ENCODE peak calls at places on chromosome 2, in seven cellular contexts. R, L, H, O, S, M and F are unnamed samples.

GRCh38 chr2:28161466-28161865 is 231.2 kb upstream of the FOSL2 start:
- DNase-seq in R (peak), L (no peak), H (no peak), O (peak), S (no peak), M (no peak), F (peak)

GRCh38 chr2:241179894-241180293 is 8.6 kb upstream of the ANO7 start:
- DNase-seq in R (peak), L (no peak), H (no peak), O (no peak), S (no peak), M (no peak), F (no peak)

GRCh38 chr2:42906115-42906556 is 113.8 kb upstream of the HAAO start:
- DNase-seq in R (no peak), L (no peak), H (no peak), O (no peak), S (no peak), M (no peak), F (no peak)

GRCh38 chr2:204504594-204504993 is 40.7 kb upstream of the PARD3B start:
- DNase-seq in R (no peak), L (no peak), H (no peak), O (no peak), S (no peak), M (no peak), F (no peak)

GRCh38 chr2:207042841-207043240 is 103.5 kb downstream of the CPO start:
- DNase-seq in R (no peak), L (no peak), H (no peak), O (no peak), S (no peak), M (no peak), F (no peak)

GRCh38 chr2:96808176-96808837 is 7.8 kb upstream of the CNNM3 start:
- DNase-seq in R (no peak), L (no peak), H (no peak), O (no peak), S (no peak), M (no peak), F (no peak)

GRCh38 chr2:88099798-88100488 is 27.9 kb downstream of the FABP1 start:
- DNase-seq in R (peak), L (peak), H (no peak), O (peak), S (no peak), M (peak), F (no peak)

GRCh38 chr2:168920504-168921157 is 19.5 kb downstream of the G6PC2 start:
- DNase-seq in R (peak), L (peak), H (peak), O (peak), S (no peak), M (peak), F (no peak)

GRCh38 chr2:155633887-155634570 is 698.5 kb downstream of the NR4A2 start:
- DNase-seq in R (no peak), L (no peak), H (peak), O (no peak), S (no peak), M (peak), F (no peak)

GRCh38 chr2:232328038-232328435 is 50.5 kb upstream of the ALPP start:
- DNase-seq in R (no peak), L (no peak), H (no peak), O (no peak), S (no peak), M (no peak), F (no peak)

GRCh38 chr2:10438688-10439087 is 9.4 kb downstream of the ODC1 start:
- DNase-seq in R (no peak), L (no peak), H (no peak), O (no peak), S (no peak), M (no peak), F (no peak)

GRCh38 chr2:74778381-74779371 is 55.3 kb upstream of the HK2 start:
- DNase-seq in R (no peak), L (no peak), H (no peak), O (no peak), S (peak), M (no peak), F (no peak)

GRCh38 chr2:91839904-91840868 is 3031.0 kb upstream of the TEKT4 start:
- DNase-seq in R (no peak), L (no peak), H (no peak), O (no peak), S (no peak), M (no peak), F (no peak)

GRCh38 chr2:38602136-38602731 is 494 bp downstream of the HNRNPLL start:
- DNase-seq in R (no peak), L (no peak), H (no peak), O (no peak), S (peak), M (no peak), F (no peak)

GRCh38 chr2:3585239-3586109 is 9.4 kb upstream of the COLEC11 start:
- DNase-seq in R (peak), L (no peak), H (no peak), O (no peak), S (peak), M (no peak), F (peak)

GRCh38 chr2:206260427-206261012 is 13.9 kb upstream of the ZDBF2 start:
- DNase-seq in R (peak), L (no peak), H (no peak), O (peak), S (no peak), M (peak), F (no peak)

GRCh38 chr2:138423745-138424144 is 77.8 kb upstream of the SPOPL start:
- DNase-seq in R (no peak), L (no peak), H (no peak), O (no peak), S (no peak), M (no peak), F (no peak)

GRCh38 chr2:44543773-44544725 is 182.3 kb downstream of the CAMKMT start:
- DNase-seq in R (no peak), L (no peak), H (no peak), O (no peak), S (no peak), M (no peak), F (no peak)

GRCh38 chr2:239472220-239472775 is 71.5 kb upstream of the HDAC4 start:
- DNase-seq in R (no peak), L (no peak), H (no peak), O (no peak), S (no peak), M (no peak), F (no peak)

GRCh38 chr2:135456431-135456830 is 74.6 kb downstream of the ZRANB3 start:
- DNase-seq in R (no peak), L (no peak), H (no peak), O (no peak), S (no peak), M (no peak), F (no peak)

GRCh38 chr2:178075006-178075326 is 2.4 kb upstream of the PDE11A start:
- DNase-seq in R (no peak), L (no peak), H (no peak), O (no peak), S (no peak), M (no peak), F (no peak)

GRCh38 chr2:39107156-39107555 is 13.7 kb downstream of the SOS1 start:
- DNase-seq in R (peak), L (no peak), H (no peak), O (no peak), S (no peak), M (no peak), F (no peak)